ENCODE peak calls at places on chromosomes 4 and X, in six cellular contexts. N, A, U, X, R and Q are unnamed samples.

GRCh38 chrX:70234355-70234754 is at the start of gene AWAT1:
- DNase-seq in N (no peak), A (no peak), U (peak; percentile 27), X (no peak), R (no peak), Q (no peak)

GRCh38 chr4:186557486-186557885 is 2.1 kb upstream of the MTNR1A start:
- DNase-seq in N (no peak), A (peak; percentile 42), U (peak; percentile 53), X (no peak), R (no peak), Q (no peak)

GRCh38 chr4:123405212-123405856 is 8.7 kb downstream of the SPRY1 start:
- DNase-seq in N (no peak), A (no peak), U (no peak), X (no peak), R (no peak), Q (no peak)

GRCh38 chrX:55907968-55908607 is 190.5 kb downstream of the RRAGB start:
- DNase-seq in N (peak; percentile 38), A (no peak), U (peak; percentile 56), X (peak; percentile 33), R (peak; percentile 81), Q (no peak)

GRCh38 chrX:16429391-16429790 is 220.6 kb upstream of the S100G start:
- DNase-seq in N (no peak), A (no peak), U (peak; percentile 35), X (peak; percentile 41), R (no peak), Q (no peak)

GRCh38 chr4:32847466-32847865 is 2127.3 kb downstream of the PCDH7 start:
- DNase-seq in N (no peak), A (no peak), U (peak; percentile 29), X (peak; percentile 28), R (peak; percentile 30), Q (no peak)

GRCh38 chr4:152591361-152591760 is 55.5 kb upstream of the FBXW7 start:
- DNase-seq in N (no peak), A (peak; percentile 47), U (peak; percentile 71), X (peak; percentile 65), R (peak; percentile 74), Q (no peak)

GRCh38 chrX:118066867-118067515 is 49.6 kb downstream of the KLHL13 start:
- DNase-seq in N (no peak), A (no peak), U (no peak), X (no peak), R (no peak), Q (no peak)

GRCh38 chr4:85744950-85745349 is 270.0 kb downstream of the ARHGAP24 start:
- DNase-seq in N (peak; percentile 46), A (peak; percentile 66), U (peak; percentile 28), X (peak; percentile 15), R (no peak), Q (no peak)

GRCh38 chrX:14039344-14039743 is 9.7 kb upstream of the GEMIN8 start:
- DNase-seq in N (no peak), A (no peak), U (peak; percentile 39), X (peak; percentile 45), R (peak; percentile 57), Q (peak; percentile 59)

GRCh38 chrX:110992611-110993010 is 103.4 kb upstream of the PAK3 start:
- DNase-seq in N (no peak), A (no peak), U (peak; percentile 19), X (peak; percentile 5), R (peak; percentile 65), Q (peak; percentile 9)

GRCh38 chrX:49884290-49884862 is 5.1 kb downstream of the USP27X start:
- DNase-seq in N (peak; percentile 26), A (no peak), U (peak; percentile 67), X (peak; percentile 45), R (peak; percentile 53), Q (peak; percentile 53)

GRCh38 chrX:12021708-12022107 is 116.6 kb upstream of the FRMPD4 start:
- DNase-seq in N (no peak), A (no peak), U (no peak), X (no peak), R (no peak), Q (no peak)

GRCh38 chr4:41110050-41110449 is 104.3 kb downstream of the APBB2 start:
- DNase-seq in N (no peak), A (no peak), U (no peak), X (no peak), R (no peak), Q (no peak)

GRCh38 chr4:61068745-61069144 is 131.4 kb upstream of the ADGRL3 start:
- DNase-seq in N (no peak), A (peak; percentile 62), U (no peak), X (peak; percentile 63), R (no peak), Q (no peak)

GRCh38 chrX:107684956-107685385 is 56.7 kb downstream of the PRPS1 start:
- DNase-seq in N (no peak), A (peak; percentile 44), U (no peak), X (peak; percentile 73), R (no peak), Q (no peak)

GRCh38 chr4:64776820-64777219 is 367.6 kb upstream of the TECRL start:
- DNase-seq in N (no peak), A (no peak), U (no peak), X (no peak), R (no peak), Q (no peak)

GRCh38 chrX:14050704-14051103 is 21.0 kb upstream of the GEMIN8 start:
- DNase-seq in N (no peak), A (no peak), U (peak; percentile 66), X (no peak), R (no peak), Q (no peak)

GRCh38 chrX:20620301-20620700 is 353.6 kb upstream of the RPS6KA3 start:
- DNase-seq in N (peak; percentile 13), A (peak; percentile 79), U (peak; percentile 85), X (peak; percentile 45), R (no peak), Q (no peak)

GRCh38 chr4:2296621-2297601 is 35.0 kb upstream of the MXD4 start:
- DNase-seq in N (no peak), A (no peak), U (no peak), X (no peak), R (no peak), Q (peak; percentile 79)

GRCh38 chr4:156999175-156999517 is 27.5 kb upstream of the PDGFC start:
- DNase-seq in N (peak; percentile 87), A (peak; percentile 99), U (peak; percentile 88), X (peak; percentile 99), R (no peak), Q (no peak)

GRCh38 chrX:7233632-7234406 is 85.9 kb upstream of the PUDP start:
- DNase-seq in N (no peak), A (no peak), U (no peak), X (no peak), R (no peak), Q (no peak)

DNA sequence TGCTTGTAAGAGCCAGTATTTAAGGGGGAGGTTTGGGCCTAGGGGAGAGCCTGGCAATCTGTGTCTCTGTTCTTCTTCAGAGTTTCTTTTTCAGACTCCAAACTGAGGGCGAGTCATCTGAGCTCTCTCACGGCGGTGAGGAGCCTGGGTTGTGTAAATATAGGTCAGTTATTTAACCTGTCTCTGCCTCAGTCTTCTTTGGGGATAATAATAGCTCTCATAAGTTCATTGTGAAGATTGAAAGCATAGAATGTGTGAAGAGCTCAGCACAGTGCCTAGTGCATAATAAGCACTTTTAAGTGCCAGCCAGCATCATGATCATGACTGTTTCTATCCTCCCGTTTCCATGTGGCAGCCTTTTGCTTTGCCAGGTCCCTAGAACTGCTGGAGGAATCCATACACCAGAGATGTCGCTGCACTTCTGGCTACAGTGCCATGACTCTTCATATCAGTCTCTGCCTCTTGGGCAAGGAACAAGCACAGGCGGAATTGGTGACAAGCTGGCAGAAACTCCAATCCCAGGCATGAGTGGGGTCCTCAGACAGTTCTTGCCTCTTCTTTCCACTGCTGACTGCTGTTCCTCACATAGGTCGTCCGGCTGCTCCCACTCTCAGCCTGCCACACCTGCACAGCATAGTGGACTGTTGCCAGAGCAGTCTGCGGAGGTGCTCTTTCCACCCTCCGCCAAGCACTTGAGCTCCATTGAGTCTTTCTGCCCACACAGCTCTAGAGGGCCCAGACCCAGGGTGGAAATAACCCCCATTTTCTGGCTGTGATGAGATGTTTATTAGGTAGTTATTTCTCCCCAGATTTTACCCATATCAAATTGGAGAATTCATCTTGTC is 103.7 kb upstream of the MAML3 start:
- DNase-seq in N (no peak), A (peak; percentile 18), U (peak; percentile 77), X (peak; percentile 30), R (no peak), Q (no peak)
- H3K27ac ChIP-seq in N (no peak overlapping the region), A (peak overlapping the region; percentile 12), U (peak overlapping the region; percentile 58), X (peak overlapping the region; percentile 49), R (no peak overlapping the region), Q (no peak overlapping the region)

GRCh38 chr4:183398298-183399129 is 45.9 kb upstream of the CDKN2AIP start:
- DNase-seq in N (no peak), A (peak; percentile 57), U (peak; percentile 92), X (peak; percentile 69), R (peak; percentile 87), Q (peak; percentile 41)

GRCh38 chr4:183399616-183400015 is 44.8 kb upstream of the CDKN2AIP start:
- DNase-seq in N (no peak), A (no peak), U (peak; percentile 10), X (no peak), R (no peak), Q (no peak)

GRCh38 chr4:183397741-183398297 is 46.6 kb upstream of the CDKN2AIP start:
- DNase-seq in N (no peak), A (no peak), U (no peak), X (no peak), R (no peak), Q (no peak)

GRCh38 chr4:183400035-183400434 is 44.4 kb upstream of the CDKN2AIP start:
- DNase-seq in N (no peak), A (no peak), U (no peak), X (no peak), R (no peak), Q (no peak)

GRCh38 chr4:183399166-183399565 is 45.3 kb upstream of the CDKN2AIP start:
- DNase-seq in N (no peak), A (no peak), U (no peak), X (no peak), R (no peak), Q (no peak)
- H2AFZ ChIP-seq in N (no peak overlapping the region), A (peak overlapping the region; percentile 93), U (peak overlapping the region; percentile 100), X (peak overlapping the region; percentile 69), R (peak overlapping the region; percentile 3), Q (peak overlapping the region; percentile 77)

GRCh38 chr4:6603128-6603527 is 28.1 kb downstream of the MAN2B2 start:
- DNase-seq in N (no peak), A (no peak), U (no peak), X (no peak), R (no peak), Q (no peak)
- H3K27ac ChIP-seq in N (no peak overlapping the region), A (no peak overlapping the region), U (no peak overlapping the region), X (no peak overlapping the region), R (no peak overlapping the region), Q (no peak overlapping the region)

GRCh38 chrX:136755411-136755810 is 25.3 kb downstream of the ARHGEF6 start:
- DNase-seq in N (no peak), A (no peak), U (no peak), X (no peak), R (no peak), Q (no peak)

GRCh38 chrX:136762820-136763452 is 17.8 kb downstream of the ARHGEF6 start:
- DNase-seq in N (no peak), A (no peak), U (no peak), X (no peak), R (no peak), Q (peak; percentile 45)

GRCh38 chrX:136764206-136764605 is 16.5 kb downstream of the ARHGEF6 start:
- DNase-seq in N (no peak), A (no peak), U (no peak), X (no peak), R (no peak), Q (no peak)

GRCh38 chrX:136761410-136761809 is 19.3 kb downstream of the ARHGEF6 start:
- DNase-seq in N (no peak), A (no peak), U (peak; percentile 33), X (no peak), R (no peak), Q (no peak)

GRCh38 chrX:136759968-136760367 is 20.8 kb downstream of the ARHGEF6 start:
- DNase-seq in N (no peak), A (no peak), U (no peak), X (no peak), R (no peak), Q (peak; percentile 44)
- H2AFZ ChIP-seq in N (no peak overlapping the region), A (no peak overlapping the region), U (no peak overlapping the region), X (no peak overlapping the region), R (no peak overlapping the region), Q (no peak overlapping the region)